ENCODE peak calls at places on chromosomes 1 and 21, in six cellular contexts. R is heart left ventricle; V is globus pallidus; L is activated CD4-positive, alpha-beta T cell treated with anti-CD3 and anti-CD28 coated beads for 48 hours; I is HTR-8/SVneo; Q is HS-5. M is an unnamed sample.

GRCh38 chr21:43910460-43910859 is 45.4 kb downstream of the AGPAT3 start:
- DNase-seq in R (no peak), Q (no peak), L (no peak), V (no peak), I (no peak), M (no peak)

GRCh38 chr21:36851121-36851520 is 115.3 kb downstream of the HLCS start:
- DNase-seq in Q (no peak), L (no peak), I (no peak), R (no peak), V (peak; percentile 70), M (peak; percentile 77)

GRCh38 chr1:203308205-203309114 is 3.1 kb downstream of the BTG2 start:
- DNase-seq in I (no peak), V (no peak), Q (no peak), L (no peak), R (no peak), M (peak; percentile 35)

GRCh38 chr1:53370369-53370961 is 42.6 kb upstream of the LRP8 start:
- DNase-seq in V (no peak), L (no peak), R (no peak), I (no peak), Q (no peak), M (no peak)

GRCh38 chr1:65176571-65176970 is 28.6 kb downstream of the AK4 start:
- DNase-seq in Q (no peak), L (no peak), V (no peak), R (no peak), I (no peak), M (no peak)

GRCh38 chr1:77143529-77144121 is 75.6 kb downstream of the PIGK start:
- DNase-seq in V (no peak), L (no peak), R (no peak), Q (no peak), I (peak; percentile 3), M (no peak)

GRCh38 chr1:83497563-83497962 is 501.4 kb downstream of the TTLL7 start:
- DNase-seq in L (no peak), Q (no peak), V (peak; percentile 11), R (no peak), I (no peak), M (peak; percentile 25)

GRCh38 chr1:205451759-205452164 is 4.1 kb downstream of the BLACAT1 start:
- DNase-seq in Q (no peak), L (no peak), I (no peak), V (no peak), R (no peak), M (no peak)

GRCh38 chr1:223756806-223757700 is 44.7 kb downstream of the CAPN2 start:
- DNase-seq in Q (no peak), R (no peak), I (no peak), L (no peak), V (no peak), M (no peak)

GRCh38 chr1:92366045-92366405 is 67.2 kb downstream of the RPAP2 start:
- DNase-seq in I (no peak), V (no peak), R (no peak), L (peak; percentile 8), Q (no peak), M (no peak)

GRCh38 chr21:31181089-31181757 is 142.9 kb upstream of the KRTAP19-8 start:
- DNase-seq in I (no peak), R (no peak), Q (no peak), V (no peak), L (peak; percentile 50), M (no peak)

GRCh38 chr1:66283583-66284041 is 250.3 kb upstream of the SGIP1 start:
- DNase-seq in I (no peak), L (peak; percentile 45), R (no peak), Q (no peak), V (no peak), M (no peak)

GRCh38 chr1:27872802-27873665 is 690 bp downstream of the THEMIS2 start:
- DNase-seq in V (no peak), Q (no peak), R (no peak), I (no peak), L (peak; percentile 68), M (no peak)

GRCh38 chr21:23921670-23922418 is 1685.4 kb downstream of the MRPL39 start:
- DNase-seq in Q (no peak), R (no peak), V (no peak), L (no peak), I (no peak), M (no peak)

GRCh38 chr1:50023292-50024159 is at the start of gene AGBL4:
- DNase-seq in R (peak; percentile 78), L (peak; percentile 6), Q (no peak), V (peak; percentile 32), I (no peak), M (peak; percentile 25)

GRCh38 chr1:16181887-16182719 is 26.2 kb upstream of the EPHA2 start:
- DNase-seq in Q (peak; percentile 84), L (no peak), I (peak; percentile 80), R (peak; percentile 91), V (no peak), M (no peak)

GRCh38 chr1:240682166-240682565 is 70.2 kb upstream of the GREM2 start:
- DNase-seq in Q (no peak), L (no peak), R (no peak), V (no peak), I (no peak), M (no peak)

GRCh38 chr1:110524311-110525249 is 5.6 kb upstream of the KCNA10 start:
- DNase-seq in V (peak; percentile 55), I (peak; percentile 49), L (peak; percentile 65), R (no peak), Q (no peak), M (peak; percentile 49)

GRCh38 chr1:16422041-16422440 is 15.2 kb downstream of the SPATA21 start:
- DNase-seq in R (peak; percentile 45), L (no peak), Q (no peak), V (no peak), I (no peak), M (no peak)

GRCh38 chr1:185244015-185244747 is 72.9 kb downstream of the IVNS1ABP start:
- DNase-seq in V (no peak), I (no peak), R (no peak), Q (peak; percentile 47), L (peak; percentile 74), M (no peak)

GRCh38 chr1:25617626-25618432 is 1.2 kb downstream of the MAN1C1 start:
- DNase-seq in L (peak; percentile 31), I (no peak), V (peak; percentile 26), R (peak; percentile 75), Q (no peak), M (no peak)

GRCh38 chr1:20185834-20186782 is at the start of the genes PLA2G2C and UBXN10:
- DNase-seq in I (no peak), R (peak; percentile 84), L (peak; percentile 87), V (no peak), Q (no peak), M (no peak)

GRCh38 chr21:29827236-29827635 is 112.6 kb downstream of the GRIK1 start:
- DNase-seq in R (no peak), L (no peak), I (no peak), V (no peak), Q (peak; percentile 10), M (no peak)

GRCh38 chr1:233269656-233270055 is 25.9 kb downstream of the PCNX2 start:
- DNase-seq in I (peak; percentile 8), L (no peak), Q (no peak), R (no peak), V (no peak), M (no peak)

GRCh38 chr1:182803846-182804245 is 14.3 kb downstream of the NPL start:
- DNase-seq in Q (no peak), L (no peak), V (no peak), I (no peak), R (no peak), M (no peak)

GRCh38 chr1:235330918-235331285 is 2.5 kb downstream of the GGPS1 start:
- DNase-seq in L (no peak), V (no peak), R (no peak), I (no peak), Q (no peak), M (no peak)

GRCh38 chr1:10007161-10007560 is 10.1 kb downstream of the RBP7 start:
- DNase-seq in V (no peak), L (no peak), I (no peak), R (no peak), Q (no peak), M (no peak)

GRCh38 chr1:104780470-104781078 is 1030.9 kb downstream of the AMY1C start:
- DNase-seq in I (peak; percentile 5), Q (peak; percentile 13), R (no peak), L (peak; percentile 2), V (peak; percentile 21), M (peak; percentile 44)

GRCh38 chr1:197725044-197725443 is 50.2 kb downstream of the DENND1B start:
- DNase-seq in L (no peak), R (no peak), Q (no peak), I (no peak), V (no peak), M (no peak)